ENCODE peak calls at places on chromosome 10, in seven cellular contexts. T is NK-92 treated with Interleukin-12 subunit alpha and Interleukin-12 subunit beta, amount 100 ng/mL, for 24 hours; H is activated CD4-positive, CD25-positive, alpha-beta regulatory T cell; O is cardiac muscle cell; K is fibroblast of villous mesenchyme; L is skeletal muscle cell; I is glutamatergic neuron. Y is an unnamed sample.

GRCh38 chr10:122688293-122688989 is 11.2 kb downstream of the C10orf120 start:
- DNase-seq in H (no peak), O (peak), I (no peak), T (no peak), L (no peak), K (no peak), Y (no peak)

GRCh38 chr10:69908071-69908470 is 106.4 kb downstream of the COL13A1 start:
- DNase-seq in O (no peak), I (no peak), K (peak), H (no peak), L (no peak), T (no peak), Y (no peak)

GRCh38 chr10:82221750-82222149 is 346.8 kb downstream of the NRG3 start:
- DNase-seq in T (no peak), I (no peak), K (no peak), H (no peak), O (no peak), L (no peak), Y (no peak)

GRCh38 chr10:89576696-89577095 is 41.3 kb upstream of the SLC16A12 start:
- DNase-seq in O (no peak), T (no peak), I (no peak), K (no peak), H (no peak), L (no peak), Y (no peak)

GRCh38 chr10:78025685-78026364 is 3.5 kb downstream of the POLR3A start:
- DNase-seq in L (no peak), H (no peak), T (no peak), O (no peak), K (no peak), I (no peak), Y (no peak)

GRCh38 chr10:119395287-119396007 is 147.1 kb downstream of the RGS10 start:
- DNase-seq in K (peak), L (no peak), I (no peak), O (no peak), H (no peak), T (no peak), Y (no peak)

GRCh38 chr10:45514283-45515270 is 140.6 kb downstream of the ALOX5 start:
- DNase-seq in I (peak), K (peak), O (no peak), T (no peak), H (no peak), L (peak), Y (peak)

GRCh38 chr10:116756277-116756676 is 13.9 kb upstream of the HSPA12A start:
- DNase-seq in T (no peak), K (no peak), O (no peak), I (no peak), L (no peak), H (no peak), Y (no peak)

GRCh38 chr10:64408386-64409178 is 887.4 kb downstream of the REEP3 start:
- DNase-seq in T (no peak), I (no peak), L (no peak), K (no peak), H (no peak), O (no peak), Y (no peak)

GRCh38 chr10:32446701-32447406 is 914 bp downstream of the CCDC7 start:
- DNase-seq in O (no peak), K (peak), I (no peak), L (no peak), T (no peak), H (no peak), Y (no peak)

GRCh38 chr10:42864575-42864974 is 82.0 kb downstream of the BMS1 start:
- DNase-seq in H (no peak), L (no peak), I (no peak), K (peak), T (no peak), O (no peak), Y (peak)

GRCh38 chr10:60139798-60140566 is 233.6 kb upstream of the CCDC6 start:
- DNase-seq in K (peak), T (no peak), O (peak), L (peak), H (no peak), I (no peak), Y (no peak)

GRCh38 chr10:3393958-3394357 is 221.4 kb upstream of the PITRM1 start:
- DNase-seq in K (no peak), H (no peak), O (no peak), T (no peak), L (no peak), I (no peak), Y (no peak)

GRCh38 chr10:74771054-74771453 is 55.3 kb upstream of the KAT6B start:
- DNase-seq in L (no peak), T (no peak), K (no peak), I (no peak), O (no peak), H (no peak), Y (no peak)

GRCh38 chr10:77909021-77909754 is 17.4 kb downstream of the DLG5 start:
- DNase-seq in H (no peak), I (no peak), T (no peak), O (no peak), K (peak), L (no peak), Y (no peak)

GRCh38 chr10:82660205-82660604 is 785.2 kb downstream of the NRG3 start:
- DNase-seq in T (no peak), L (no peak), H (no peak), O (no peak), I (no peak), K (no peak), Y (no peak)

GRCh38 chr10:5948999-5949759 is 28.2 kb downstream of the IL15RA start:
- DNase-seq in T (no peak), O (peak), I (peak), K (peak), L (no peak), H (no peak), Y (peak)

GRCh38 chr10:35421553-35422178 is 85.4 kb downstream of the CCNY start:
- DNase-seq in H (no peak), K (peak), O (no peak), I (no peak), L (peak), T (no peak), Y (peak)

GRCh38 chr10:98257198-98257597 is 10.8 kb downstream of the LOXL4 start:
- DNase-seq in K (no peak), H (no peak), O (no peak), I (no peak), T (no peak), L (no peak), Y (no peak)

GRCh38 chr10:91557540-91558231 is 75.2 kb downstream of the PPP1R3C start:
- DNase-seq in T (no peak), K (no peak), O (no peak), I (no peak), L (no peak), H (no peak), Y (no peak)

GRCh38 chr10:46019541-46020343 is 10.7 kb downstream of the NCOA4 start:
- DNase-seq in H (no peak), L (no peak), T (no peak), K (no peak), I (no peak), O (peak), Y (no peak)

GRCh38 chr10:48599830-48600134 is 5.1 kb downstream of the ARHGAP22 start:
- DNase-seq in I (peak), T (no peak), K (no peak), O (no peak), H (no peak), L (no peak), Y (no peak)

GRCh38 chr10:33385016-33385415 is 50.5 kb upstream of the NRP1 start:
- DNase-seq in I (no peak), L (no peak), O (no peak), K (no peak), T (no peak), H (no peak), Y (no peak)

GRCh38 chr10:89744021-89744420 is 42.6 kb downstream of the KIF20B start:
- DNase-seq in I (no peak), K (peak), T (no peak), H (no peak), O (no peak), L (no peak), Y (no peak)

GRCh38 chr10:94666391-94667102 is 17.0 kb upstream of the CYP2C18 start:
- DNase-seq in I (no peak), T (no peak), O (no peak), H (no peak), L (no peak), K (no peak), Y (no peak)

GRCh38 chr10:69377936-69378335 is 38.8 kb downstream of the TACR2 start:
- DNase-seq in H (no peak), K (no peak), I (no peak), T (no peak), L (peak), O (no peak), Y (no peak)

GRCh38 chr10:9219860-9220259 is 1165.4 kb downstream of the GATA3 start:
- DNase-seq in H (no peak), K (no peak), O (no peak), T (no peak), L (no peak), I (no peak), Y (no peak)

GRCh38 chr10:91378061-91378460 is 32.1 kb upstream of the HECTD2 start:
- DNase-seq in H (no peak), T (no peak), L (no peak), O (no peak), K (peak), I (no peak), Y (peak)

GRCh38 chr10:103895458-103896186 is 22.4 kb downstream of the STN1 start:
- DNase-seq in O (no peak), L (no peak), K (peak), I (no peak), H (no peak), T (no peak), Y (no peak)

GRCh38 chr10:131061221-131061620 is 250.3 kb downstream of the TCERG1L start:
- DNase-seq in K (no peak), O (no peak), H (no peak), T (no peak), I (no peak), L (no peak), Y (no peak)

GRCh38 chr10:24891823-24892222 is 60.6 kb downstream of the PRTFDC1 start:
- DNase-seq in K (peak), L (peak), T (no peak), I (no peak), H (no peak), O (no peak), Y (peak)

GRCh38 chr10:9188022-9188810 is 1133.7 kb downstream of the GATA3 start:
- DNase-seq in I (no peak), K (no peak), O (no peak), H (no peak), T (no peak), L (no peak), Y (no peak)

Y was measured in BE2C.